ENCODE peak calls at places on chromosomes 5 and 9, in eight cellular contexts. F is GM13976; Q is foreskin fibroblast; E is bronchial epithelial cell; C is body of pancreas; B is activated CD8-positive, alpha-beta T cell treated with anti-CD3 and anti-CD28 coated beads for 36 hours; U is left ventricle myocardium inferior; Z is NB4. K is an unnamed sample.

GRCh38 chr9:87701931-87702421 is 23.9 kb upstream of the CTSL start:
- DNase-seq in U (no peak), F (no peak), Z (no peak), E (no peak), B (no peak), C (no peak), Q (no peak), K (no peak)

GRCh38 chr5:65355301-65355700 is 126.4 kb downstream of the ADAMTS6 start:
- DNase-seq in Q (peak), U (no peak), Z (no peak), B (no peak), C (no peak), F (no peak), E (no peak), K (no peak)

GRCh38 chr5:116922532-116922931 is 347.9 kb upstream of the SEMA6A start:
- DNase-seq in Z (no peak), F (no peak), C (no peak), B (no peak), U (no peak), E (no peak), Q (no peak), K (no peak)

GRCh38 chr5:146103594-146103993 is 1.8 kb downstream of the PLAC8L1 start:
- DNase-seq in U (no peak), E (peak), C (no peak), B (no peak), F (no peak), Z (peak), Q (peak), K (no peak)

GRCh38 chr9:123637596-123637939 is 281.6 kb downstream of the CRB2 start:
- DNase-seq in Z (no peak), C (no peak), E (no peak), U (no peak), Q (peak), B (no peak), F (no peak), K (peak)

GRCh38 chr5:124343021-124343420 is 403.4 kb downstream of the ZNF608 start:
- DNase-seq in E (no peak), C (no peak), B (no peak), Z (no peak), U (no peak), F (no peak), Q (peak), K (no peak)

GRCh38 chr9:84736076-84736475 is 66.5 kb downstream of the NTRK2 start:
- DNase-seq in B (no peak), C (no peak), Q (peak), F (no peak), U (no peak), Z (no peak), E (no peak), K (no peak)

GRCh38 chr9:134178781-134179551 is 14.6 kb upstream of the RNU6ATAC start:
- DNase-seq in Q (no peak), E (no peak), U (peak), C (peak), F (no peak), B (peak), Z (peak), K (no peak)

GRCh38 chr5:141846031-141846430 is 32.2 kb downstream of the PCDH1 start:
- DNase-seq in B (peak), C (peak), Q (peak), F (no peak), U (no peak), Z (no peak), E (no peak), K (no peak)

GRCh38 chr9:126862461-126862830 is 2.0 kb downstream of the ZBTB34 start:
- DNase-seq in C (no peak), E (no peak), Z (peak), Q (peak), B (no peak), U (no peak), F (no peak), K (no peak)

GRCh38 chr9:137396808-137397367 is 26.1 kb downstream of the EXD3 start:
- DNase-seq in F (no peak), C (no peak), B (no peak), E (no peak), U (no peak), Q (no peak), Z (no peak), K (no peak)

GRCh38 chr5:154898210-154898609 is 39.8 kb downstream of the CNOT8 start:
- DNase-seq in F (no peak), U (no peak), Z (no peak), Q (no peak), B (no peak), E (no peak), C (no peak), K (no peak)

GRCh38 chr5:73686912-73687311 is 60.9 kb downstream of the ARHGEF28 start:
- DNase-seq in U (no peak), Q (no peak), E (no peak), F (peak), Z (no peak), C (no peak), B (no peak), K (no peak)

GRCh38 chr5:129113867-129114266 is 19.3 kb downstream of the ISOC1 start:
- DNase-seq in U (no peak), B (no peak), E (no peak), F (no peak), Z (no peak), C (no peak), Q (no peak), K (no peak)

GRCh38 chr9:18441245-18441644 is 32.7 kb upstream of the ADAMTSL1 start:
- DNase-seq in F (peak), Q (peak), C (no peak), B (no peak), E (peak), Z (no peak), U (no peak), K (no peak)

GRCh38 chr5:68116868-68117411 is 98.6 kb upstream of the PIK3R1 start:
- DNase-seq in Z (no peak), F (no peak), C (peak), U (no peak), E (no peak), B (no peak), Q (no peak), K (no peak)

GRCh38 chr9:132694144-132694543 is 23.9 kb downstream of the GTF3C4 start:
- DNase-seq in E (peak), C (no peak), B (peak), Z (peak), Q (peak), F (no peak), U (no peak), K (no peak)

GRCh38 chr5:135565691-135566421 is 12.9 kb downstream of the CXCL14 start:
- DNase-seq in E (peak), Q (peak), B (peak), U (peak), F (peak), C (peak), Z (peak), K (no peak)

GRCh38 chr5:9690751-9691150 is 60.6 kb upstream of the TAS2R1 start:
- DNase-seq in B (no peak), C (no peak), Z (no peak), Q (no peak), U (no peak), F (no peak), E (no peak), K (no peak)

GRCh38 chr5:174084691-174085154 is 39.2 kb downstream of the NSG2 start:
- DNase-seq in Z (no peak), U (no peak), E (no peak), B (no peak), C (no peak), Q (peak), F (no peak), K (peak)

GRCh38 chr9:86098793-86099694 is at the start of gene GOLM1:
- DNase-seq in B (peak), U (peak), Z (peak), F (peak), Q (peak), C (peak), E (peak), K (no peak)

GRCh38 chr5:60633336-60633735 is 66.6 kb downstream of the DEPDC1B start:
- DNase-seq in U (no peak), C (peak), Q (peak), E (peak), F (no peak), B (no peak), Z (no peak), K (peak)

GRCh38 chr9:106927916-106928315 is 65.0 kb downstream of the ZNF462 start:
- DNase-seq in E (no peak), U (no peak), B (no peak), Z (no peak), F (no peak), Q (peak), C (no peak), K (no peak)

GRCh38 chr5:148290271-148291195 is 21.7 kb upstream of the SPINK7 start:
- DNase-seq in B (no peak), C (no peak), U (no peak), Q (peak), Z (peak), F (no peak), E (peak), K (no peak)
- TF ChIP-seq CTCF in B (no peak), C (peak), U (peak), Q (peak), Z (peak), F (peak), E (peak), K (peak)

GRCh38 chr9:21454149-21454548 is 13.9 kb downstream of the IFNA1 start:
- DNase-seq in Q (peak), B (no peak), F (no peak), U (no peak), Z (peak), C (no peak), E (peak), K (peak)

GRCh38 chr9:21452681-21453080 is 12.4 kb downstream of the IFNA1 start:
- DNase-seq in E (no peak), C (no peak), B (no peak), U (no peak), F (no peak), Q (no peak), Z (peak), K (no peak)

GRCh38 chr9:21450733-21451394 is 10.6 kb downstream of the IFNA1 start:
- DNase-seq in B (no peak), U (no peak), Z (peak), C (no peak), Q (peak), E (no peak), F (no peak), K (peak)

GRCh38 chr9:21455320-21455719 is 15.1 kb downstream of the IFNA1 start:
- DNase-seq in Q (peak), C (no peak), F (peak), U (no peak), B (peak), E (no peak), Z (peak), K (no peak)
- TF ChIP-seq CTCF in Q (peak), C (peak), F (peak), U (peak), B (peak), E (peak), Z (peak), K (peak)

GRCh38 chr9:135615666-135616620 is 23.4 kb downstream of the GLT6D1 start:
- DNase-seq in E (no peak), Q (no peak), Z (no peak), C (no peak), F (peak), B (no peak), U (no peak), K (no peak)
- TF ChIP-seq CTCF in E (no peak), Q (no peak), Z (peak), C (no peak), F (no peak), B (no peak), U (no peak), K (peak)

DNA sequence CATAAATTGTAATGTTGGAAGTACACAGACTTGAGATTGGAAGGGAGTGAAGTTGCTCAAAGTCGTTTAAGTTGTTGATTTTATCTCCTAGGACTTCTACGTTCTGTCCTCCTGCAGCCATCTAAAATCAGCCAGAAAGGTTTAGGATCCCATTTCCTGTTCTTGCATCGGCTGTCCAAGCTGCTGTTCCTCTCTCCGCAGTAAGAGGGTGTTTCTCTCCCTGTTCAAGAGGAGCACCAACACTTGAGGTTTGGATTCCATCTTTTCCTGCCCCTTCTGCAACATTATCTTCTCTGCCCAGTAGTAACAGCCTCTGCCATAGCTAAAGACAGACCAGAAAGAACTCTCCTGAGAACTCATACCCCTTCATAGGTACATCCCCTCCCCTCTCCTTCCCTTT is 373.4 kb downstream of the GADD45G start:
- DNase-seq in Q (no peak), B (no peak), Z (no peak), E (peak), U (no peak), C (peak), F (no peak), K (no peak)
- TF ChIP-seq CTCF in Q (peak), B (no peak), Z (peak), E (peak), U (peak), C (peak), F (no peak), K (no peak)